ENCODE peak calls at places on chromosomes 13 and 19, in five cellular contexts. M is psoas muscle, Q is breast epithelium, P is thoracic aorta, Y is epithelial cell of esophagus. N is an unnamed sample.

GRCh38 chr19:11535792-11536595 is 2.7 kb upstream of the CNN1 start:
- DNase-seq in P (peak), M (peak), Q (peak), Y (peak), N (peak)

GRCh38 chr13:99398071-99398470 is 90.9 kb upstream of the GPR183 start:
- DNase-seq in M (no peak), P (no peak), Y (no peak), Q (no peak), N (no peak)

GRCh38 chr13:68745517-68745916 is 1362.1 kb upstream of the ATXN8OS start:
- DNase-seq in Y (no peak), P (no peak), M (no peak), Q (no peak), N (no peak)

GRCh38 chr13:28527629-28528028 is 32.7 kb upstream of the FLT1 start:
- DNase-seq in Q (no peak), Y (no peak), P (no peak), M (peak), N (no peak)

GRCh38 chr13:74132768-74133656 is 1.2 kb downstream of the KLF12 start:
- DNase-seq in M (peak), P (no peak), Q (no peak), Y (peak), N (peak)

GRCh38 chr13:90420683-90421082 is 926.8 kb upstream of the MIR17HG start:
- DNase-seq in M (no peak), P (no peak), Y (no peak), Q (no peak), N (no peak)

GRCh38 chr13:79936368-79937136 is 404.4 kb downstream of the SPRY2 start:
- DNase-seq in Y (peak), P (peak), M (no peak), Q (peak), N (peak)

GRCh38 chr13:45662122-45662521 is 40.0 kb upstream of the CBY2 start:
- DNase-seq in Y (no peak), M (no peak), Q (no peak), P (no peak), N (no peak)

GRCh38 chr19:33905473-33905936 is 108.8 kb downstream of the KCTD15 start:
- DNase-seq in Q (peak), P (no peak), Y (peak), M (peak), N (no peak)

GRCh38 chr19:32166238-32166637 is 179.2 kb upstream of the ZNF507 start:
- DNase-seq in M (no peak), P (no peak), Q (no peak), Y (no peak), N (no peak)

GRCh38 chr13:45073809-45074208 is 46.5 kb upstream of the GTF2F2 start:
- DNase-seq in Q (no peak), P (no peak), Y (no peak), M (no peak), N (no peak)

GRCh38 chr13:75963318-75963717 is 327.2 kb downstream of the LMO7 start:
- DNase-seq in M (no peak), Q (no peak), P (no peak), Y (peak), N (no peak)

GRCh38 chr13:31172001-31172400 is 10.3 kb upstream of the HSPH1 start:
- DNase-seq in Y (peak), P (no peak), Q (no peak), M (no peak), N (peak)

GRCh38 chr19:10118960-10119359 is 739 bp downstream of the EIF3G start:
- DNase-seq in P (no peak), Y (no peak), Q (no peak), M (no peak), N (no peak)

GRCh38 chr13:101779147-101779546 is 326.7 kb downstream of the ITGBL1 start:
- DNase-seq in Y (no peak), P (no peak), Q (no peak), M (no peak), N (no peak)

GRCh38 chr19:16645140-16645539 is 14.8 kb downstream of the SMIM7 start:
- DNase-seq in M (no peak), P (no peak), Q (no peak), Y (no peak), N (no peak)

GRCh38 chr19:40610396-40611064 is 9.4 kb downstream of the LTBP4 start:
- DNase-seq in Q (peak), Y (peak), M (peak), P (no peak), N (peak)

GRCh38 chr19:45972944-45973525 is 630 bp downstream of the NOVA2 start:
- DNase-seq in M (no peak), Y (no peak), Q (no peak), P (no peak), N (no peak)

GRCh38 chr13:43196171-43196611 is 172.8 kb downstream of the DNAJC15 start:
- DNase-seq in M (peak), Y (peak), Q (no peak), P (no peak), N (peak)
- TF ChIP-seq CTCF in M (no peak), Y (peak), Q (no peak), P (no peak), N (no peak)

GRCh38 chr19:703651-704446 is 4.9 kb upstream of the PALM start:
- DNase-seq in Q (no peak), M (peak), P (peak), Y (peak), N (peak)
- TF ChIP-seq CTCF in Q (no peak), M (no peak), P (no peak), Y (no peak), N (no peak)

GRCh38 chr13:22800726-22801401 is 379.9 kb upstream of the SGCG start:
- DNase-seq in Y (peak), P (no peak), M (no peak), Q (peak), N (no peak)

DNA sequence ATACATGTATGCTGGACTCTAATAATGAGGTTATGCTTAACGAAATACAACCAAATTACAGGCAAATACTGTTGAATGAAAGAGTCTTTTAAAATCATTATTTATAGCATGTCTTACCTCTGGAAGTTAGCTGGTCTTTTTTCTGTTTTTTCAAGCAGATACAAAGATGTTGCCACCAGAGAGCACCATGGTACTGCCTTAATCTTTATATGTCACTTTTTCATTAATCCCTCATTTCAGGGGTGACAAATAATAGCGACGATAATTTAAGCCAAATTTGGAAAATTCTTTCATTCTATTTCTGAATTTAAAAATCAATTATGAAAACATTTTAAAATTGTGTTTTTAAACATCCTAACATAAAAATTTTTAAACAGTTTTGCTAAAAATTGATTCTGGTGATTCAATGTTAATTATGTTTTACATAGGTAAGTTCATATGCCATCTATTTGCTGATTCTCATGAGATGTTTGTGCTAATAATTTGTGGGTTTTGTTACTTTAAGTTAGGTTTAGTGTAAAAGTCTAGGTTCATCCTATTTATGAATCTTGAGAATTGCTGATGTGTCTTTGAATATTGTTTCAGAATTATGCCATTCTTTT is 379.3 kb upstream of the SGCG start:
- DNase-seq in P (no peak), Y (peak), Q (no peak), M (no peak), N (no peak)
- TF ChIP-seq CTCF in P (peak), Y (peak), Q (peak), M (peak), N (peak)

GRCh38 chr13:113220141-113220598 is 10.8 kb downstream of the CUL4A start:
- DNase-seq in P (no peak), Y (no peak), M (no peak), Q (no peak), N (no peak)

GRCh38 chr13:113216165-113217056 is 7.0 kb downstream of the CUL4A start:
- DNase-seq in P (no peak), Y (peak), M (peak), Q (peak), N (peak)

GRCh38 chr13:113224486-113224885 is 15.1 kb downstream of the CUL4A start:
- DNase-seq in Q (no peak), P (no peak), Y (peak), M (no peak), N (no peak)

GRCh38 chr13:113219311-113219940 is 10.0 kb downstream of the CUL4A start:
- DNase-seq in Q (no peak), P (no peak), M (no peak), Y (no peak), N (no peak)

GRCh38 chr13:113220877-113221276 is 11.5 kb downstream of the CUL4A start:
- DNase-seq in P (no peak), Y (no peak), Q (no peak), M (no peak), N (no peak)
- TF ChIP-seq CTCF in P (no peak), Y (peak), Q (no peak), M (no peak), N (no peak)